ENCODE peak calls at places on chromosome 9, in nine cellular contexts. One of them, this sample, is unnamed.

GRCh38 chr9:114691046-114691955 is 9.3 kb upstream of the TEX48 start:
- DNase-seq in K562: no peak
- DNase-seq in choroid plexus epithelial cell: peak
- DNase-seq in suprapubic skin: no peak
- DNase-seq in astrocyte of the spinal cord: peak
- DNase-seq in fibroblast of pulmonary artery: peak
- DNase-seq in A549: peak
- DNase-seq in OCI-LY7: no peak
- DNase-seq in brain microvascular endothelial cell: peak
- DNase-seq in this sample: no peak

GRCh38 chr9:89463986-89464901 is 33.7 kb downstream of the SEMA4D start:
- DNase-seq in K562: no peak
- DNase-seq in OCI-LY7: peak
- DNase-seq in A549: no peak
- DNase-seq in astrocyte of the spinal cord: no peak
- DNase-seq in choroid plexus epithelial cell: peak
- DNase-seq in brain microvascular endothelial cell: no peak
- DNase-seq in fibroblast of pulmonary artery: no peak
- DNase-seq in suprapubic skin: no peak
- DNase-seq in this sample: no peak

GRCh38 chr9:132750668-132751067 is 80.4 kb downstream of the GTF3C4 start:
- DNase-seq in suprapubic skin: peak
- DNase-seq in K562: no peak
- DNase-seq in astrocyte of the spinal cord: no peak
- DNase-seq in fibroblast of pulmonary artery: no peak
- DNase-seq in choroid plexus epithelial cell: no peak
- DNase-seq in OCI-LY7: no peak
- DNase-seq in brain microvascular endothelial cell: no peak
- DNase-seq in A549: no peak
- DNase-seq in this sample: no peak

GRCh38 chr9:136629879-136630661 is 32.6 kb upstream of the EGFL7 start:
- DNase-seq in K562: peak
- DNase-seq in astrocyte of the spinal cord: peak
- DNase-seq in suprapubic skin: no peak
- DNase-seq in OCI-LY7: peak
- DNase-seq in A549: no peak
- DNase-seq in fibroblast of pulmonary artery: peak
- DNase-seq in choroid plexus epithelial cell: peak
- DNase-seq in brain microvascular endothelial cell: no peak
- DNase-seq in this sample: no peak

GRCh38 chr9:125439434-125440272 is 178.0 kb downstream of the GAPVD1 start:
- DNase-seq in OCI-LY7: no peak
- DNase-seq in K562: no peak
- DNase-seq in astrocyte of the spinal cord: no peak
- DNase-seq in suprapubic skin: no peak
- DNase-seq in choroid plexus epithelial cell: no peak
- DNase-seq in A549: no peak
- DNase-seq in brain microvascular endothelial cell: no peak
- DNase-seq in fibroblast of pulmonary artery: no peak
- DNase-seq in this sample: no peak

GRCh38 chr9:136045595-136046554 is 49.2 kb downstream of the NACC2 start:
- DNase-seq in K562: no peak
- DNase-seq in fibroblast of pulmonary artery: peak
- DNase-seq in choroid plexus epithelial cell: peak
- DNase-seq in brain microvascular endothelial cell: no peak
- DNase-seq in OCI-LY7: no peak
- DNase-seq in A549: no peak
- DNase-seq in suprapubic skin: no peak
- DNase-seq in astrocyte of the spinal cord: no peak
- DNase-seq in this sample: no peak

GRCh38 chr9:17401858-17402257 is 177.0 kb upstream of the SH3GL2 start:
- DNase-seq in K562: no peak
- DNase-seq in choroid plexus epithelial cell: peak
- DNase-seq in OCI-LY7: no peak
- DNase-seq in brain microvascular endothelial cell: peak
- DNase-seq in suprapubic skin: no peak
- DNase-seq in fibroblast of pulmonary artery: no peak
- DNase-seq in astrocyte of the spinal cord: no peak
- DNase-seq in A549: no peak
- DNase-seq in this sample: no peak

GRCh38 chr9:123426406-123426805 is 70.4 kb downstream of the CRB2 start:
- DNase-seq in A549: peak
- DNase-seq in K562: peak
- DNase-seq in choroid plexus epithelial cell: no peak
- DNase-seq in suprapubic skin: peak
- DNase-seq in astrocyte of the spinal cord: no peak
- DNase-seq in OCI-LY7: peak
- DNase-seq in brain microvascular endothelial cell: no peak
- DNase-seq in fibroblast of pulmonary artery: no peak
- DNase-seq in this sample: no peak

GRCh38 chr9:91253488-91253887 is 108.2 kb downstream of the AUH start:
- DNase-seq in OCI-LY7: peak
- DNase-seq in astrocyte of the spinal cord: no peak
- DNase-seq in K562: peak
- DNase-seq in brain microvascular endothelial cell: peak
- DNase-seq in fibroblast of pulmonary artery: no peak
- DNase-seq in A549: peak
- DNase-seq in suprapubic skin: no peak
- DNase-seq in choroid plexus epithelial cell: peak
- DNase-seq in this sample: no peak

GRCh38 chr9:91245432-91246313 is 116.0 kb downstream of the AUH start:
- DNase-seq in fibroblast of pulmonary artery: peak
- DNase-seq in suprapubic skin: no peak
- DNase-seq in A549: peak
- DNase-seq in astrocyte of the spinal cord: peak
- DNase-seq in K562: peak
- DNase-seq in brain microvascular endothelial cell: peak
- DNase-seq in choroid plexus epithelial cell: peak
- DNase-seq in OCI-LY7: no peak
- DNase-seq in this sample: no peak

GRCh38 chr9:91247278-91247677 is 114.4 kb downstream of the AUH start:
- DNase-seq in brain microvascular endothelial cell: no peak
- DNase-seq in OCI-LY7: no peak
- DNase-seq in choroid plexus epithelial cell: no peak
- DNase-seq in K562: no peak
- DNase-seq in suprapubic skin: no peak
- DNase-seq in fibroblast of pulmonary artery: no peak
- DNase-seq in A549: no peak
- DNase-seq in astrocyte of the spinal cord: no peak
- DNase-seq in this sample: no peak

GRCh38 chr9:91246842-91247241 is 114.9 kb downstream of the AUH start:
- DNase-seq in brain microvascular endothelial cell: peak
- DNase-seq in suprapubic skin: no peak
- DNase-seq in K562: no peak
- DNase-seq in OCI-LY7: no peak
- DNase-seq in astrocyte of the spinal cord: no peak
- DNase-seq in fibroblast of pulmonary artery: peak
- DNase-seq in choroid plexus epithelial cell: peak
- DNase-seq in A549: no peak
- DNase-seq in this sample: no peak

GRCh38 chr9:91248707-91249106 is 113.0 kb downstream of the AUH start:
- DNase-seq in A549: no peak
- DNase-seq in suprapubic skin: no peak
- DNase-seq in OCI-LY7: no peak
- DNase-seq in astrocyte of the spinal cord: no peak
- DNase-seq in brain microvascular endothelial cell: peak
- DNase-seq in K562: no peak
- DNase-seq in choroid plexus epithelial cell: no peak
- DNase-seq in fibroblast of pulmonary artery: no peak
- DNase-seq in this sample: no peak
- H3K4me3 ChIP-seq in A549: no peak
- H3K4me3 ChIP-seq in suprapubic skin: no peak
- H3K4me3 ChIP-seq in OCI-LY7: no peak
- H3K4me3 ChIP-seq in astrocyte of the spinal cord: no peak
- H3K4me3 ChIP-seq in brain microvascular endothelial cell: no peak
- H3K4me3 ChIP-seq in K562: no peak
- H3K4me3 ChIP-seq in choroid plexus epithelial cell: no peak
- H3K4me3 ChIP-seq in fibroblast of pulmonary artery: no peak
- H3K4me3 ChIP-seq in this sample: no peak

GRCh38 chr9:108439967-108440366 is 415.8 kb downstream of the ACTL7B start:
- DNase-seq in A549: no peak
- DNase-seq in brain microvascular endothelial cell: peak
- DNase-seq in choroid plexus epithelial cell: peak
- DNase-seq in astrocyte of the spinal cord: peak
- DNase-seq in OCI-LY7: no peak
- DNase-seq in fibroblast of pulmonary artery: peak
- DNase-seq in K562: no peak
- DNase-seq in suprapubic skin: no peak
- DNase-seq in this sample: no peak

GRCh38 chr9:108436470-108436869 is 419.3 kb downstream of the ACTL7B start:
- DNase-seq in astrocyte of the spinal cord: peak
- DNase-seq in choroid plexus epithelial cell: no peak
- DNase-seq in suprapubic skin: no peak
- DNase-seq in brain microvascular endothelial cell: no peak
- DNase-seq in K562: no peak
- DNase-seq in OCI-LY7: no peak
- DNase-seq in fibroblast of pulmonary artery: no peak
- DNase-seq in A549: no peak
- DNase-seq in this sample: no peak

GRCh38 chr9:108434502-108434901 is 421.3 kb downstream of the ACTL7B start:
- DNase-seq in fibroblast of pulmonary artery: no peak
- DNase-seq in OCI-LY7: no peak
- DNase-seq in A549: no peak
- DNase-seq in suprapubic skin: no peak
- DNase-seq in choroid plexus epithelial cell: peak
- DNase-seq in brain microvascular endothelial cell: no peak
- DNase-seq in astrocyte of the spinal cord: no peak
- DNase-seq in K562: no peak
- DNase-seq in this sample: no peak

GRCh38 chr9:108430655-108431054 is 425.1 kb downstream of the ACTL7B start:
- DNase-seq in fibroblast of pulmonary artery: no peak
- DNase-seq in K562: no peak
- DNase-seq in choroid plexus epithelial cell: no peak
- DNase-seq in A549: no peak
- DNase-seq in brain microvascular endothelial cell: no peak
- DNase-seq in astrocyte of the spinal cord: no peak
- DNase-seq in OCI-LY7: no peak
- DNase-seq in suprapubic skin: no peak
- DNase-seq in this sample: no peak

DNA sequence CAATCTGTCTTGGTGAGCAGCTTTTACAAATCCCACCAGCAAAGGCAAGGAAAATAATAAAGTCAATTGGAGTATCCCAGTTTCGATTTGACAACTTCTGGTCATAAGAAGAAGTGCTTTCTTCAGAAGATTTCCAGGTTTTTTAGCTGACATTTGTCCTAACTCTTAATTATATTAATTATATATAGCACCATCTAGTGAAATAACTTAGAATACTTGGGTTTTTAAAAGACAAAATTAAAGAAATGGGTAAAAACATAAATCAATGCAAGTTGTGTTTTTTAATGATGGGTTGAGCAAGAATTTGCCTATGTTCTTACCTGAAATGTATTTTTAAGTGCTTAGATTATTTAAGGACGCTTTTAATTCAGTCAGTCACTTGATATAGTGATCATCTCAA is 421.8 kb downstream of the ACTL7B start:
- DNase-seq in suprapubic skin: no peak
- DNase-seq in K562: no peak
- DNase-seq in choroid plexus epithelial cell: no peak
- DNase-seq in astrocyte of the spinal cord: no peak
- DNase-seq in A549: no peak
- DNase-seq in brain microvascular endothelial cell: no peak
- DNase-seq in fibroblast of pulmonary artery: no peak
- DNase-seq in OCI-LY7: no peak
- DNase-seq in this sample: no peak
- TF ChIP-seq CTCF in suprapubic skin: no peak
- TF ChIP-seq CTCF in K562: no peak
- TF ChIP-seq CTCF in choroid plexus epithelial cell: no peak
- TF ChIP-seq CTCF in astrocyte of the spinal cord: no peak
- TF ChIP-seq CTCF in A549: no peak
- TF ChIP-seq CTCF in brain microvascular endothelial cell: no peak
- TF ChIP-seq CTCF in fibroblast of pulmonary artery: no peak
- TF ChIP-seq CTCF in OCI-LY7: peak
- TF ChIP-seq CTCF in this sample: no peak

GRCh38 chr9:77944556-77945261 is 86.9 kb downstream of the GNAQ start:
- DNase-seq in suprapubic skin: no peak
- DNase-seq in astrocyte of the spinal cord: no peak
- DNase-seq in choroid plexus epithelial cell: peak
- DNase-seq in K562: no peak
- DNase-seq in brain microvascular endothelial cell: no peak
- DNase-seq in A549: peak
- DNase-seq in OCI-LY7: no peak
- DNase-seq in fibroblast of pulmonary artery: no peak
- DNase-seq in this sample: no peak

GRCh38 chr9:77951369-77951768 is 80.2 kb downstream of the GNAQ start:
- DNase-seq in OCI-LY7: no peak
- DNase-seq in suprapubic skin: no peak
- DNase-seq in A549: no peak
- DNase-seq in choroid plexus epithelial cell: no peak
- DNase-seq in fibroblast of pulmonary artery: no peak
- DNase-seq in astrocyte of the spinal cord: no peak
- DNase-seq in brain microvascular endothelial cell: no peak
- DNase-seq in K562: no peak
- DNase-seq in this sample: no peak

GRCh38 chr9:77945798-77946197 is 85.8 kb downstream of the GNAQ start:
- DNase-seq in suprapubic skin: no peak
- DNase-seq in choroid plexus epithelial cell: peak
- DNase-seq in A549: no peak
- DNase-seq in OCI-LY7: no peak
- DNase-seq in astrocyte of the spinal cord: peak
- DNase-seq in brain microvascular endothelial cell: peak
- DNase-seq in K562: no peak
- DNase-seq in fibroblast of pulmonary artery: peak
- DNase-seq in this sample: no peak

GRCh38 chr9:77943053-77943452 is 88.6 kb downstream of the GNAQ start:
- DNase-seq in K562: no peak
- DNase-seq in choroid plexus epithelial cell: no peak
- DNase-seq in brain microvascular endothelial cell: no peak
- DNase-seq in astrocyte of the spinal cord: no peak
- DNase-seq in fibroblast of pulmonary artery: no peak
- DNase-seq in A549: no peak
- DNase-seq in suprapubic skin: no peak
- DNase-seq in OCI-LY7: no peak
- DNase-seq in this sample: no peak

GRCh38 chr9:77946969-77947368 is 84.6 kb downstream of the GNAQ start:
- DNase-seq in suprapubic skin: no peak
- DNase-seq in choroid plexus epithelial cell: no peak
- DNase-seq in K562: no peak
- DNase-seq in astrocyte of the spinal cord: no peak
- DNase-seq in brain microvascular endothelial cell: no peak
- DNase-seq in OCI-LY7: no peak
- DNase-seq in fibroblast of pulmonary artery: no peak
- DNase-seq in A549: no peak
- DNase-seq in this sample: no peak
- H3K4me3 ChIP-seq in suprapubic skin: no peak
- H3K4me3 ChIP-seq in choroid plexus epithelial cell: no peak
- H3K4me3 ChIP-seq in K562: no peak
- H3K4me3 ChIP-seq in astrocyte of the spinal cord: no peak
- H3K4me3 ChIP-seq in brain microvascular endothelial cell: no peak
- H3K4me3 ChIP-seq in OCI-LY7: no peak
- H3K4me3 ChIP-seq in fibroblast of pulmonary artery: no peak
- H3K4me3 ChIP-seq in A549: no peak
- H3K4me3 ChIP-seq in this sample: no peak

GRCh38 chr9:108671794-108672193 is 184.0 kb downstream of the ACTL7B start:
- DNase-seq in suprapubic skin: no peak
- DNase-seq in A549: no peak
- DNase-seq in astrocyte of the spinal cord: no peak
- DNase-seq in fibroblast of pulmonary artery: no peak
- DNase-seq in brain microvascular endothelial cell: no peak
- DNase-seq in OCI-LY7: no peak
- DNase-seq in choroid plexus epithelial cell: no peak
- DNase-seq in K562: no peak
- DNase-seq in this sample: peak

GRCh38 chr9:108672475-108673065 is 183.2 kb downstream of the ACTL7B start:
- DNase-seq in OCI-LY7: no peak
- DNase-seq in fibroblast of pulmonary artery: no peak
- DNase-seq in suprapubic skin: no peak
- DNase-seq in brain microvascular endothelial cell: no peak
- DNase-seq in choroid plexus epithelial cell: no peak
- DNase-seq in K562: no peak
- DNase-seq in astrocyte of the spinal cord: no peak
- DNase-seq in A549: no peak
- DNase-seq in this sample: peak

GRCh38 chr9:108673386-108673785 is 182.4 kb downstream of the ACTL7B start:
- DNase-seq in suprapubic skin: no peak
- DNase-seq in choroid plexus epithelial cell: no peak
- DNase-seq in A549: no peak
- DNase-seq in K562: no peak
- DNase-seq in OCI-LY7: no peak
- DNase-seq in brain microvascular endothelial cell: peak
- DNase-seq in fibroblast of pulmonary artery: no peak
- DNase-seq in astrocyte of the spinal cord: no peak
- DNase-seq in this sample: no peak

GRCh38 chr9:108668191-108668940 is 187.4 kb downstream of the ACTL7B start:
- DNase-seq in K562: no peak
- DNase-seq in astrocyte of the spinal cord: no peak
- DNase-seq in fibroblast of pulmonary artery: no peak
- DNase-seq in choroid plexus epithelial cell: no peak
- DNase-seq in A549: no peak
- DNase-seq in suprapubic skin: no peak
- DNase-seq in brain microvascular endothelial cell: no peak
- DNase-seq in OCI-LY7: no peak
- DNase-seq in this sample: peak

GRCh38 chr9:108671156-108671555 is 184.6 kb downstream of the ACTL7B start:
- DNase-seq in choroid plexus epithelial cell: peak
- DNase-seq in K562: peak
- DNase-seq in fibroblast of pulmonary artery: peak
- DNase-seq in brain microvascular endothelial cell: peak
- DNase-seq in suprapubic skin: no peak
- DNase-seq in A549: peak
- DNase-seq in astrocyte of the spinal cord: no peak
- DNase-seq in OCI-LY7: no peak
- DNase-seq in this sample: peak
- TF ChIP-seq CTCF in choroid plexus epithelial cell: peak
- TF ChIP-seq CTCF in K562: no peak
- TF ChIP-seq CTCF in fibroblast of pulmonary artery: peak
- TF ChIP-seq CTCF in brain microvascular endothelial cell: peak
- TF ChIP-seq CTCF in suprapubic skin: peak
- TF ChIP-seq CTCF in A549: peak
- TF ChIP-seq CTCF in astrocyte of the spinal cord: peak
- TF ChIP-seq CTCF in OCI-LY7: no peak
- TF ChIP-seq CTCF in this sample: no peak